ENCODE peak calls at places on chromosome 2, in ten cellular contexts. O is cardiac fibroblast; J is pons; R is caudate nucleus; P is activated CD4-positive, alpha-beta T cell treated with anti-CD3 and anti-CD28 coated beads for 48 hours; W is amygdala; N is HFFc6; G is heart left ventricle; U is NCI-H460; A is HFF-Myc. B is an unnamed sample.
A peak's percentile ranks its signal among the peaks of the same experiment; 100 is the strongest.

GRCh38 chr2:43054367-43054766 is 172.0 kb downstream of the ZFP36L2 start:
- DNase-seq in N (no peak), G (no peak), P (no peak), O (no peak), U (no peak), R (no peak), W (no peak), A (no peak), J (no peak), B (no peak)

GRCh38 chr2:60992985-60993392 is 24.5 kb upstream of the PEX13 start:
- DNase-seq in G (no peak), P (no peak), W (no peak), O (no peak), R (no peak), N (no peak), A (no peak), U (no peak), J (peak; percentile 67), B (no peak)

GRCh38 chr2:176582990-176583481 is 313.8 kb downstream of the MTX2 start:
- DNase-seq in W (no peak), J (no peak), N (peak; percentile 92), P (no peak), O (peak; percentile 96), G (no peak), A (peak; percentile 70), R (no peak), U (peak; percentile 69), B (no peak)

GRCh38 chr2:192373754-192374153 is 179.0 kb upstream of the TMEFF2 start:
- DNase-seq in O (no peak), U (no peak), P (no peak), N (no peak), R (no peak), A (no peak), J (no peak), W (no peak), G (no peak), B (no peak)

GRCh38 chr2:30252723-30253688 is 21.7 kb downstream of the LBH start:
- DNase-seq in R (no peak), W (no peak), J (peak; percentile 26), P (peak; percentile 80), O (peak; percentile 85), U (peak; percentile 47), A (no peak), G (peak; percentile 73), N (peak; percentile 73), B (peak; percentile 67)

GRCh38 chr2:223081789-223082188 is 29.8 kb downstream of the KCNE4 start:
- DNase-seq in R (no peak), U (no peak), G (no peak), N (no peak), A (no peak), P (no peak), W (no peak), J (no peak), O (no peak), B (no peak)

GRCh38 chr2:30797381-30798015 is 9.7 kb downstream of the CAPN13 start:
- DNase-seq in P (no peak), G (no peak), J (no peak), A (no peak), O (no peak), N (no peak), W (no peak), R (no peak), U (no peak), B (no peak)

GRCh38 chr2:20594957-20595356 is 55.9 kb downstream of the HS1BP3 start:
- DNase-seq in A (no peak), U (no peak), J (no peak), P (no peak), O (no peak), G (no peak), W (no peak), N (no peak), R (no peak), B (no peak)

GRCh38 chr2:157877761-157878400 is 1.8 kb upstream of the ACVR1 start:
- DNase-seq in P (no peak), A (no peak), J (no peak), W (no peak), R (no peak), N (no peak), U (no peak), G (no peak), O (no peak), B (no peak)

GRCh38 chr2:54666741-54667639 is 56.5 kb upstream of the EML6 start:
- DNase-seq in A (peak; percentile 49), N (peak; percentile 5), O (no peak), W (peak; percentile 30), P (no peak), J (peak; percentile 93), R (peak; percentile 51), U (no peak), G (peak; percentile 69), B (no peak)

GRCh38 chr2:55232863-55233657 is 572 bp downstream of the RPS27A start:
- DNase-seq in R (no peak), O (peak; percentile 37), P (peak; percentile 53), J (peak; percentile 6), U (no peak), W (no peak), N (no peak), A (no peak), G (no peak), B (peak; percentile 35)

GRCh38 chr2:159071190-159071915 is 102.9 kb downstream of the TANC1 start:
- DNase-seq in O (no peak), N (peak; percentile 74), R (no peak), A (no peak), G (no peak), U (no peak), J (peak; percentile 82), W (no peak), P (no peak), B (no peak)

GRCh38 chr2:204571911-204572310 is 26.6 kb downstream of the PARD3B start:
- DNase-seq in W (no peak), R (no peak), O (no peak), A (no peak), J (no peak), U (no peak), N (no peak), G (no peak), P (no peak), B (no peak)

B was measured in stimulated activated naive CD4-positive, alpha-beta T cell treated with Interleukin-2 at 50 U/mL for 16 hours.